ENCODE peak calls at places on chromosomes 1 and 21, in ten cellular contexts. W, H, X, R, U, I, K, Y, L and V are unnamed samples. For H3K9me3, the result is how much of the 10 kb centered on the place peaks cover.

GRCh38 chr1:19564366-19564765 is 79.0 kb upstream of the CAPZB start:
- DNase-seq in U (no peak), I (peak), H (no peak), X (no peak), L (no peak), W (no peak), Y (no peak), K (no peak), R (peak), V (no peak)

GRCh38 chr1:53120659-53121058 is 21.8 kb downstream of the SLC1A7 start:
- DNase-seq in R (no peak), H (no peak), Y (no peak), U (no peak), L (no peak), X (no peak), I (no peak), K (no peak), W (no peak), V (no peak)

GRCh38 chr1:201828451-201828819 is 522 bp upstream of the IPO9 start:
- DNase-seq in L (no peak), X (no peak), K (no peak), U (no peak), W (no peak), I (no peak), Y (no peak), R (no peak), H (no peak), V (no peak)

GRCh38 chr1:50976890-50977574 is 7.0 kb downstream of the CDKN2C start:
- DNase-seq in X (no peak), Y (no peak), I (peak), U (peak), R (peak), W (no peak), K (no peak), H (peak), L (peak), V (peak)

GRCh38 chr1:154469844-154470417 is 32.1 kb upstream of the TDRD10 start:
- DNase-seq in X (no peak), L (no peak), Y (no peak), K (no peak), R (no peak), H (no peak), W (no peak), I (no peak), U (no peak), V (no peak)

GRCh38 chr1:105087496-105087895 is 1337.8 kb downstream of the AMY1C start:
- DNase-seq in H (no peak), U (no peak), R (no peak), Y (no peak), W (peak), X (no peak), I (no peak), K (no peak), L (no peak), V (no peak)

GRCh38 chr1:32205401-32206370 is at the start of gene IQCC:
- DNase-seq in K (peak), I (peak), L (peak), Y (no peak), X (peak), U (peak), R (peak), W (peak), H (peak), V (peak)

GRCh38 chr1:94578856-94579255 is 37.3 kb upstream of the F3 start:
- DNase-seq in L (no peak), X (no peak), I (no peak), Y (no peak), R (no peak), U (no peak), K (no peak), H (no peak), W (no peak), V (no peak)

GRCh38 chr1:245583575-245584330 is 429.0 kb downstream of the KIF26B start:
- DNase-seq in K (no peak), R (no peak), H (no peak), L (no peak), X (no peak), U (no peak), Y (no peak), W (no peak), I (no peak), V (peak)

GRCh38 chr1:246785536-246786111 is 61.4 kb downstream of the SCCPDH start:
- DNase-seq in X (no peak), L (no peak), U (no peak), K (no peak), R (no peak), Y (no peak), H (no peak), W (no peak), I (no peak), V (no peak)

GRCh38 chr1:26579662-26580061 is 50.1 kb downstream of the RPS6KA1 start:
- DNase-seq in Y (no peak), W (no peak), L (no peak), U (no peak), K (no peak), H (no peak), I (no peak), R (no peak), X (no peak), V (no peak)

GRCh38 chr1:240385985-240386978 is 225.7 kb downstream of the GREM2 start:
- DNase-seq in Y (peak), H (no peak), R (no peak), I (no peak), K (no peak), U (no peak), X (no peak), L (no peak), W (no peak), V (no peak)

GRCh38 chr21:15421947-15422346 is 307.8 kb upstream of the USP25 start:
- DNase-seq in R (no peak), H (no peak), Y (no peak), W (no peak), K (no peak), U (no peak), X (no peak), I (no peak), L (no peak), V (no peak)

GRCh38 chr1:234956821-234957329 is 171.8 kb downstream of the TOMM20 start:
- DNase-seq in L (no peak), K (no peak), W (no peak), U (no peak), R (no peak), I (no peak), H (peak), X (no peak), Y (no peak), V (no peak)

GRCh38 chr1:41800237-41800902 is 118.4 kb downstream of the HIVEP3 start:
- DNase-seq in W (no peak), I (no peak), L (no peak), R (peak), H (no peak), K (no peak), U (peak), X (no peak), Y (no peak), V (no peak)

GRCh38 chr1:59355361-59355760 is 58.5 kb downstream of the FGGY start:
- DNase-seq in L (no peak), X (no peak), R (no peak), H (no peak), U (no peak), W (no peak), K (no peak), I (no peak), Y (no peak), V (no peak)

GRCh38 chr1:241555526-241555925 is 23.3 kb downstream of the KMO start:
- DNase-seq in L (no peak), Y (no peak), X (no peak), U (no peak), K (no peak), I (no peak), R (no peak), W (no peak), H (no peak), V (no peak)

GRCh38 chr1:119778359-119778758 is 9.7 kb upstream of the HMGCS2 start:
- DNase-seq in W (no peak), Y (no peak), U (no peak), I (no peak), L (no peak), H (no peak), R (no peak), X (no peak), K (no peak), V (no peak)

DNA sequence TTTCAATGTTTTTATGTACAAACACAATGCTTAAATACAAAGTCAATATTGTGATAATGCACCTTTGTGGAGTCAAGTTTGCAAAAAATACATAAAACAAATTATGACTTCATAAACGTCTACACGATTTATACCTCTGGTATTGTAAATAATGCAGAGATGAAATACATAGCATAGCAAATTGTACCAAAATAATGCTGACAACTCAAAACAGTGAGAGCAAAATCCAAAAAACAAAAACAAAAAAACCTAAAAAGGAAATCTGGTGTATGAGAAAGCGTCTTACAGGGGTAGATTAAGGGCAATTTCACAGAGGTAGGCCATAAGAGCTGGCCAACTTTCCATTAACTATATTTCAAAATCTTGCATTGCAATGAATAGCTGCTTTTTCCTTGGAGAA is 161.5 kb upstream of the LRRC7 start:
- DNase-seq in Y (no peak), I (no peak), H (no peak), W (no peak), K (no peak), L (no peak), X (no peak), R (no peak), U (no peak), V (no peak)
- H3K9me3 ChIP-seq in Y (under half), I (under half), H (under half), W (under half), K (under half), L (under half), X (under half), R (under half), U (under half), V (under half)

DNA sequence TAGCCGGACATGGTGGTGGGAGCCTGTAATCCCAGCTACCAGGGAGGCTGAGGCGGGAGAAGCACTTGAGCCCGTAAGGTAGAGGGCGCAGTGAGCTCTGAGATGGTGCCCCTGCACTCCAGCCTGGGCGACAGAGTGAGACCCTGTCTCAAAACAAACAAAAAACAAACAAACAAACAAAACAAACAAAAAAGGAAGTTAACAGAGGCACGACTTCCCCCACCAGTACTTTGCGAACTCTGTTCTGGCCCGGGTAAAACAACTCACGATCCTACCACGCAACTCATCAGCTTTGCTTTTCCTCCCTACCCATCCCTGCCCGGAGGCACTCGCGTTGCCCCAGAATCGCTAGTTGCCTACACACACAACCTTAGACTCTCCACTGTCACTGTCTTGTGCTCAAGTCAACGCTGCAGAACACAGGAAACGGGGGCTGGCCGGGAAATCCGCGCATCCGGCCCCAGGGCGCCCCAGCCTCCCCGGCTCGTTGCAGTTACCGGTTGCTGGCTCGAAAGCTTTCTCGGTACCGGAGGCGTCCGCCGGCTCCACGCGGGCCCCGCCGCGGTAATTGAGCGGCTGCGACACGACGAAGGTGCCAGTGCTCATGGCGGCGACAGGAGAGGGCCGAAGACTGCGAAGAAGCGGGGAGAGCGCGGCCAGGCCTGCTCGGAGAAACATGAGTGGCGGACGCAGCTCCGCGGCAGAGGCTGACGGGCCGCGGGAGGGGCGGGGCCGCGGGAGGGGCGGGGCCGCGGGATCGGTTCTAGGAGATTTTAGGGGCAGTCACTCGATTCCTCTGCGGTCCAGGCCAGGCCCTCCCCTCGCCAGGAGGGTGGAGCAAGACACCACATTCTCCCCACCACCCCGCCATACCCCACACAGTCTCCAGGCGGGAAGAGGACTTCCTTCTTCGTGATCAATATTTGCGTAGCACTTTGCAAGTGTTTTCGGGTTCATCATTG is at the start of gene ALDH9A1:
- DNase-seq in R (peak), X (peak), H (peak), U (peak), L (peak), K (peak), I (peak), W (peak), Y (peak), V (peak)
- TF ChIP-seq CTCF in R (no peak), X (peak), H (peak), U (peak), L (no peak), K (no peak), I (no peak), W (peak), Y (peak), V (peak)

GRCh38 chr1:152224093-152224492 is at the start of gene HRNR:
- DNase-seq in K (no peak), I (no peak), L (no peak), W (no peak), X (no peak), U (no peak), R (no peak), H (no peak), Y (no peak), V (no peak)
- H3K9me3 ChIP-seq in K (under half), I (under half), L (under half), W (under half), X (under half), U (under half), R (under half), H (under half), Y (under half), V (under half)

GRCh38 chr1:24182041-24182440 is 5.0 kb downstream of the IFNLR1 start:
- DNase-seq in L (no peak), Y (no peak), I (no peak), R (no peak), U (no peak), W (no peak), H (no peak), K (no peak), X (no peak), V (no peak)

GRCh38 chr1:24181619-24182018 is 5.5 kb downstream of the IFNLR1 start:
- DNase-seq in K (no peak), W (no peak), I (no peak), U (no peak), H (no peak), Y (no peak), R (no peak), X (no peak), L (no peak), V (no peak)

GRCh38 chr1:24179251-24179895 is 7.7 kb downstream of the IFNLR1 start:
- DNase-seq in Y (no peak), K (no peak), X (no peak), R (no peak), W (no peak), U (no peak), H (no peak), L (no peak), I (no peak), V (no peak)

GRCh38 chr1:24178404-24178803 is 8.7 kb downstream of the IFNLR1 start:
- DNase-seq in R (no peak), I (no peak), X (no peak), H (no peak), U (no peak), Y (no peak), W (no peak), K (no peak), L (no peak), V (no peak)

GRCh38 chr1:24180676-24181075 is 6.4 kb downstream of the IFNLR1 start:
- DNase-seq in Y (no peak), X (no peak), K (no peak), H (no peak), I (no peak), R (no peak), L (no peak), W (no peak), U (no peak), V (no peak)
- TF ChIP-seq CTCF in Y (no peak), X (no peak), K (no peak), H (no peak), I (no peak), R (no peak), L (no peak), W (no peak), U (no peak), V (no peak)

GRCh38 chr1:228297242-228297641 is 89.4 kb downstream of the OBSCN start:
- DNase-seq in W (no peak), I (no peak), R (no peak), Y (no peak), H (no peak), X (no peak), U (no peak), K (no peak), L (no peak), V (no peak)
- H3K9me3 ChIP-seq in W (under half), I (under half), R (under half), Y (under half), H (under half), X (under half), U (under half), K (under half), L (under half), V (under half)